ENCODE peak calls at places on chromosomes 11 and 22, in four cellular contexts. R is brain microvascular endothelial cell, H is BE2C, U is endothelial cell of umbilical vein. T is an unnamed sample. For H3K27me3, the result is how much of the 10 kb centered on the place peaks cover.

GRCh38 chr22:39560127-39560526 is 10.4 kb upstream of the CACNA1I start:
- DNase-seq in R (no peak), H (no peak), U (no peak), T (no peak)

GRCh38 chr22:27720860-27721259 is 80.7 kb downstream of the MN1 start:
- DNase-seq in R (no peak), H (peak), U (no peak), T (peak)

GRCh38 chr11:119776031-119776636 is 47.1 kb upstream of the NECTIN1 start:
- DNase-seq in R (no peak), H (peak), U (no peak), T (no peak)

GRCh38 chr22:31044262-31044861 is 36.8 kb upstream of the SMTN start:
- DNase-seq in R (no peak), H (no peak), U (no peak), T (no peak)

GRCh38 chr22:20154602-20155183 is 3.8 kb upstream of the CCDC188 start:
- DNase-seq in R (no peak), H (peak), U (no peak), T (no peak)

GRCh38 chr22:26214466-26214865 is 45.2 kb downstream of the SEZ6L start:
- DNase-seq in R (no peak), H (no peak), U (no peak), T (no peak)

GRCh38 chr11:112805658-112806057 is 155.6 kb upstream of the NCAM1 start:
- DNase-seq in R (no peak), H (no peak), U (no peak), T (peak)

GRCh38 chr22:16965083-16965482 is 42.9 kb downstream of the GAB4 start:
- DNase-seq in R (no peak), H (no peak), U (no peak), T (no peak)

GRCh38 chr11:85776951-85777602 is 33.9 kb downstream of the SYTL2 start:
- DNase-seq in R (no peak), H (no peak), U (no peak), T (peak)

GRCh38 chr11:99739464-99740089 is 718.8 kb downstream of the CNTN5 start:
- DNase-seq in R (peak), H (peak), U (no peak), T (peak)

GRCh38 chr11:31958086-31958735 is 132.7 kb upstream of the RCN1 start:
- DNase-seq in R (peak), H (peak), U (peak), T (peak)

GRCh38 chr22:48084041-48084748 is 1321.7 kb downstream of the TBC1D22A start:
- DNase-seq in R (no peak), H (no peak), U (no peak), T (no peak)

GRCh38 chr11:113577356-113578163 is 102.4 kb upstream of the DRD2 start:
- DNase-seq in R (no peak), H (peak), U (no peak), T (peak)

GRCh38 chr11:12433571-12434061 is 56.2 kb downstream of the PARVA start:
- DNase-seq in R (peak), H (no peak), U (peak), T (no peak)

GRCh38 chr11:74701351-74701750 is 29.9 kb downstream of the CHRDL2 start:
- DNase-seq in R (no peak), H (no peak), U (no peak), T (no peak)

GRCh38 chr11:120169981-120170698 is 32.2 kb upstream of the TRIM29 start:
- DNase-seq in R (no peak), H (no peak), U (no peak), T (no peak)

GRCh38 chr11:104934594-104934993 is 33.8 kb downstream of the CASP4 start:
- DNase-seq in R (no peak), H (no peak), U (no peak), T (no peak)

GRCh38 chr22:50329236-50329635 is 2.4 kb upstream of the DENND6B start:
- DNase-seq in R (peak), H (no peak), U (no peak), T (peak)

GRCh38 chr11:123393312-123393927 is 36.6 kb upstream of the GRAMD1B start:
- DNase-seq in R (no peak), H (peak), U (no peak), T (no peak)

DNA sequence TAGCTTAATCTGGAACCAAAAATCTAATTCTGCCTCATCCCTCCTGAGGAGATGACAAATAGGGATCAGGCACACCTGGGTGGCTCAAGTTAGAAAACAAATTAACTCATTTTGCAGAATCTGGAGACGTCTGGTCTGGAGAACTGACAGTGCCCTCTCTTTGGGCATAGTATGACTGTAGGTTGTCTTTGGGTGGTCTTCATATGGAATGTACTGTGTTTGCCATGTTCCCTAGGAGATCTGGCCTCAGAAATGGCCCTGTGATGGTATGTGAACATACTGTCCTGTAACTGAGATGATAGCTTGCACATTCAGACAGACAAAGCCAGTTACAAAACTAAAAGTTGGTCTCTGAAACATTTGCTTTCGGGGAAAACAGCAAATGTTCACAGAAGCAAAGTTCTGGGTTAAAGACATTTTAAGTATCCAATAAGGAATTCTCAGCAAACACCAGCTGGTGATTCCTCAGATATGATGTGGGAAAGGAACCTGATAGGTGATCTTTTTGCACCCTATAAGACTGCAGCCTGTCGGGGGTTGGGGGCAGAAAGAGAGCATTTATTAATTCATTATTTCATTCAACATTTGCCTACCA is 29.7 kb downstream of the CD44 start:
- DNase-seq in R (no peak), H (no peak), U (no peak), T (no peak)
- H3K4me3 ChIP-seq in R (no peak), H (no peak), U (no peak), T (no peak)

GRCh38 chr11:26331911-26332571 is at the start of gene ANO3:
- DNase-seq in R (peak), H (peak), U (peak), T (peak)
- TF ChIP-seq CTCF in R (peak), H (peak), U (peak), T (peak)

DNA sequence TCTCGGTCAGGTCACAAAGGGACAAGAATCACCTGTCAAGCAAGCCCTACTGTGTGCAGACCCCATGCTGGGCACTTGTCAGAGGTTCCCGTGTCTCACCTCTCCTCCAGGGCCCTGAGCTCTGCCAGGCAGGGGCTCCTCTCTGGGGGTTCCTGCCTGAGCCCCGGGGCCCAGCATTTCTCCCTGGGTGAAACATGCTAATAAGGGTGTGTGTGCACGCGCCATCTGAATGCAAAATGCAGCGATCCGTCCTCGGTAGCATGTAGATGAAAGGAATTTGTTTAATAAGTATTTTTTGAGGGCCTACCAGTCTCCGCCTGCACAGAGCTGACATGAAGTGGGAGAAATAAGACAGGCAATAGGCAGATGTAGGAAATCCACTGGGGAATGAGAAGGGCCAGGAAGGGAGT is 5.8 kb downstream of the ELFN2 start:
- DNase-seq in R (no peak), H (no peak), U (no peak), T (no peak)
- H3K27me3 ChIP-seq in R (under half), H (half or more), U (under half), T (under half)

GRCh38 chr11:66051371-66051765 is 796 bp upstream of the SF3B2 start:
- DNase-seq in R (no peak), H (no peak), U (no peak), T (no peak)

GRCh38 chr11:66050581-66051231 is 1.5 kb upstream of the SF3B2 start:
- DNase-seq in R (no peak), H (no peak), U (no peak), T (no peak)

GRCh38 chr11:66047541-66048365 is 1.2 kb downstream of the GAL3ST3 start:
- DNase-seq in R (no peak), H (no peak), U (no peak), T (no peak)

GRCh38 chr11:66046901-66047300 is 2.1 kb downstream of the GAL3ST3 start:
- DNase-seq in R (no peak), H (no peak), U (no peak), T (no peak)

DNA sequence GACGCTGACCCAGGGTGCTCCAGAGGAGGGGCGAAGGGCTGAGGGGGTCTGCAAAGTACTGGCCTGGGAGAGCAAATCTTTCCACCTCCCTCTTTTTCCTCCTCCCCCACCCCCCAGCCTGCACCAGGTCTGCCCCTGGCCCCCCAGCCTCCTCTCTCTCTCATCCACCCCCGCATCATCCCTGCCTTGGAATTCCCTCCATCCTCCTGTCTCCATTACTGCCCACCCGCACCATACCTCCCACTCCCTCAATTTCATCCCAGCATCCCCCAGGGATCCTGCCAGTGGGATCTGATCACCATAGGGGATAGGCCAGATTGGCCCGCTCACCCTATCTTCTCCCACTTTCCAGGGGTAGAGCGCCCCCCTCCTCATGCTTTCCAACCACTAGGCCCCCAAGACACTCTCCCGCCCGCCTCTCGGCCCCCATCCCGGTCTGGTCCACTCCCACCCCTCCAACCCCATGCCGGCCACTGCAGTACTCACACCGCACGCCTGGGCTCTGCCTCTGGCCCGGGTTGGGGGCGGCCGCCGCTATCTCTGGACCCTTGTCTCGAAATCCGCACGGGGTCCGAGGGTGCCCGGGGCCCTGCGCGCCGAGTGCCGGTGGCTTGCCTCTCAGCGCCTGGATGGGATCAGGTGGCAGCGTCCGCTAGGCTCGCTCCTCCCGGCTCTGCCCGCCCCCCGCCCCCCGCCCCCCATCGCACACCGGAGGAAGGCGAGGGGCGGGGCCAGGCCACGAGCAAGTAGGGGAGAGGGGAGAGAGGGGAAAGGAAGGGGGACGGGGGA is at the start of gene GAL3ST3:
- DNase-seq in R (no peak), H (no peak), U (no peak), T (no peak)
- H3K4me3 ChIP-seq in R (no peak), H (peak), U (peak), T (no peak)

GRCh38 chr11:2789791-2790580 is 90.2 kb upstream of the KCNQ1OT1 start:
- DNase-seq in R (no peak), H (no peak), U (no peak), T (no peak)
- TF ChIP-seq CTCF in R (no peak), H (no peak), U (no peak), T (no peak)

GRCh38 chr22:36929621-36930020 is 16.2 kb downstream of the CSF2RB start:
- DNase-seq in R (no peak), H (no peak), U (no peak), T (no peak)

GRCh38 chr22:36931446-36931845 is 18.0 kb downstream of the CSF2RB start:
- DNase-seq in R (no peak), H (no peak), U (no peak), T (no peak)

GRCh38 chr22:36928826-36929535 is 15.6 kb downstream of the CSF2RB start:
- DNase-seq in R (no peak), H (no peak), U (no peak), T (no peak)

GRCh38 chr22:36928181-36928580 is 14.8 kb downstream of the CSF2RB start:
- DNase-seq in R (no peak), H (no peak), U (no peak), T (no peak)

DNA sequence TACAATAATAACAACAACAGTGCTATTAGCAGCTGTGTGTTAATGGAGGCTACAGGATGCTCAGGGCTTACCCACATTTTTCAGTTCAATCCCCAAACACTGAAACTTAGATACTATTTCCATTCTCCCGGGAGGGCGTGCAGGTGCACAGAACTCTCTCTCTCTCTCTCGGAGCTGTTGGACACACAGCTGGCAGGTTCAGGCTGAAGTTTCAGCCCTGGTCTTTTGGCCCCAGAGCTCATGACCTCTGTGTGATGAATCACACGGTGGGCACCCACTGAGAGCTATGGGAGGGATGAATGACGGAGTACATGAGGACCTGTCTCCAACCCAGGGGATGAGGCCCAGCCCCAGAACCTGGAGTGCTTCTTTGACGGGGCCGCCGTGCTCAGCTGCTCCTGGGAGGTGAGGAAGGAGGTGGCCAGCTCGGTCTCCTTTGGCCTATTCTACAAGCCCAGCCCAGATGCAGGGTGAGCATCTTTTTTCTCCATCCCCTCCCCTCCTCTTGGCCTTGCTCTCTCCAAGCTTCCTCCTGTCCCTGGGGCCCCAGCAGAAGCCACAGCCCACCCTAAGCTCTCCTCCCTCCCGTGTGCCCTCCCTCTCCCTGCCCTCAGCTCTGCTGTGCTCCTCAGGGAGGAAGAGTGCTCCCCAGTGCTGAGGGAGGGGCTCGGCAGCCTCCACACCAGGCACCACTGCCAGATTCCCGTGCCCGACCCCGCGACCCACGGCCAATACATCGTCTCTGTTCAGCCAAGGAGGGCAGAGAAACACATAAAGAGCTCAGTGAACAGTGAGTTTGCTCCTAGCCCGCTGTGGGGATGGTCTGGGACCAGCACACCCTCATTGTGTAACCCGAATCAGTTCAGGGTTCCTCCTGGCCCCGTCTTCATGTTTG is 16.9 kb downstream of the CSF2RB start:
- DNase-seq in R (no peak), H (no peak), U (no peak), T (no peak)
- H3K27me3 ChIP-seq in R (under half), H (under half), U (under half), T (under half)

GRCh38 chr11:18063131-18063530 is 17.1 kb upstream of the TPH1 start:
- DNase-seq in R (no peak), H (no peak), U (no peak), T (no peak)
- H3K4me3 ChIP-seq in R (no peak), H (no peak), U (no peak), T (no peak)

GRCh38 chr22:41946360-41947180 is at the start of gene CENPM:
- DNase-seq in R (peak), H (peak), U (peak), T (peak)
- TF ChIP-seq CTCF in R (peak), H (peak), U (peak), T (no peak)

DNA sequence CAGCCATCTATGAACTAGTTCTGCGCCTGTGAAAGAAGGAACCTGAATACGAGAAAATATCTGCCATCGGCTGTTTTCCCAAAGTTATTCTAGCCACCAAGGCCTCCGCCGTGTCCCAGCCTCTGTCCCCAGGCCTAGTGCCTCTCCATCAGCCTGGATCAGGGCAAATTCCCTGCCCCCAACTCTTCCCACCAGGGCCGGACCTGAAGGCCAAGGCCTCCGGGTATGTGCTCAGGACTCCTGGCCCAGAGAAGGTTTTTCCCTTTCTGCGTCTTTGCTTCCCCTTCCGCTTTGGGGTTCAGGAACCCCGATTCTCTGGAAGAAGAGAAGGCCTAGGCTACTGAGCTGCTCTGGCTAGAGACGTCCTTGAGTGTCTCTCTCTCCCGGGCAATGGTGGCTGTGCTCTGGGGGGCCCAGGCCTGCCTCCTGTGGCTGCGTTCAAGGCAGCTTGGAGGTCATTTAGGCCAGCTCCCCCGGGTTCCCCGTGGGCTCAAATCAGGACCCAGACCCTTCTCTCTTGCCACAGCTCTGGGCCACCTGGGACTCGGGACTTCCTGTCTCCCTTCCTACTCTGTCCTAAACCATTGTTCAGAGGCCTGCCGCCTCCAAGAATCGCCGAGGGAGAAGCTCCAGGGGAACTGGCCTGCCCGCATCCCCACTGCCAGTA is 1.6 kb downstream of the ALX4 start:
- DNase-seq in R (no peak), H (no peak), U (no peak), T (no peak)
- H3K27me3 ChIP-seq in R (half or more), H (half or more), U (half or more), T (half or more)

GRCh38 chr11:64823568-64824119 is 13.3 kb upstream of the MEN1 start:
- DNase-seq in R (no peak), H (no peak), U (no peak), T (no peak)
- H3K4me3 ChIP-seq in R (no peak), H (no peak), U (no peak), T (no peak)

T was measured in bronchial epithelial cell.